ENCODE peak calls at places on chromosomes 4 and X, in four cellular contexts. H, I, A and L are unnamed samples.

GRCh38 chr4:112562254-112562653 is 46.3 kb upstream of the NEUROG2 start:
- DNase-seq in H (no peak), I (no peak), A (no peak), L (no peak)

GRCh38 chrX:49675075-49675719 is 20.6 kb downstream of the PAGE1 start:
- DNase-seq in H (no peak), I (no peak), A (no peak), L (no peak)

GRCh38 chr4:152850377-152850776 is 70.6 kb downstream of the ARFIP1 start:
- DNase-seq in H (peak), I (peak), A (no peak), L (peak)

GRCh38 chr4:172709376-172709775 is 459.2 kb upstream of the GALNT7 start:
- DNase-seq in H (no peak), I (no peak), A (no peak), L (no peak)

GRCh38 chr4:95548738-95549245 is at the start of gene UNC5C:
- DNase-seq in H (no peak), I (peak), A (no peak), L (no peak)

GRCh38 chrX:39164212-39164611 is 363.0 kb downstream of the MID1IP1 start:
- DNase-seq in H (no peak), I (no peak), A (no peak), L (no peak)

GRCh38 chrX:134171661-134172587 is 65.1 kb upstream of the CCDC160 start:
- DNase-seq in H (no peak), I (peak), A (peak), L (peak)

GRCh38 chr4:146585761-146586333 is 52.8 kb upstream of the POU4F2 start:
- DNase-seq in H (peak), I (peak), A (no peak), L (peak)

GRCh38 chr4:96407651-96408342 is 567.9 kb downstream of the PDHA2 start:
- DNase-seq in H (peak), I (no peak), A (no peak), L (no peak)

GRCh38 chrX:8245411-8245810 is 74.3 kb upstream of the VCX2 start:
- DNase-seq in H (no peak), I (no peak), A (no peak), L (no peak)